ENCODE peak calls at places on chromosomes 7 and 10, in five cellular contexts. One of them, this sample, is unnamed. For H3K4me1, the result is how much of the 10 kb centered on the place peaks cover.

GRCh38 chr7:148044173-148044572 is 546.4 kb upstream of the C7orf33 start:
- DNase-seq in stomach: no peak
- DNase-seq in sigmoid colon: no peak
- DNase-seq in body of pancreas: peak
- DNase-seq in heart left ventricle: no peak
- DNase-seq in this sample: no peak

GRCh38 chr10:102628451-102628911 is 15.8 kb upstream of the TRIM8 start:
- DNase-seq in heart left ventricle: peak
- DNase-seq in body of pancreas: peak
- DNase-seq in stomach: no peak
- DNase-seq in sigmoid colon: peak
- DNase-seq in this sample: peak

GRCh38 chr7:134792968-134793367 is 13.5 kb downstream of the CALD1 start:
- DNase-seq in sigmoid colon: no peak
- DNase-seq in body of pancreas: peak
- DNase-seq in stomach: no peak
- DNase-seq in heart left ventricle: peak
- DNase-seq in this sample: no peak

GRCh38 chr7:127514499-127514898 is 70.9 kb downstream of the GCC1 start:
- DNase-seq in body of pancreas: no peak
- DNase-seq in sigmoid colon: no peak
- DNase-seq in heart left ventricle: no peak
- DNase-seq in stomach: no peak
- DNase-seq in this sample: no peak

GRCh38 chr7:118946283-118946682 is 721.8 kb downstream of the ANKRD7 start:
- DNase-seq in heart left ventricle: no peak
- DNase-seq in sigmoid colon: no peak
- DNase-seq in stomach: no peak
- DNase-seq in body of pancreas: no peak
- DNase-seq in this sample: no peak

GRCh38 chr7:134669845-134670373 is 23.3 kb downstream of the BPGM start:
- DNase-seq in heart left ventricle: peak
- DNase-seq in sigmoid colon: no peak
- DNase-seq in stomach: peak
- DNase-seq in body of pancreas: peak
- DNase-seq in this sample: peak

GRCh38 chr7:115707236-115707635 is 323.3 kb downstream of the TFEC start:
- DNase-seq in stomach: no peak
- DNase-seq in sigmoid colon: no peak
- DNase-seq in heart left ventricle: no peak
- DNase-seq in body of pancreas: peak
- DNase-seq in this sample: peak

GRCh38 chr7:12703881-12704280 is 16.4 kb downstream of the ARL4A start:
- DNase-seq in body of pancreas: no peak
- DNase-seq in sigmoid colon: no peak
- DNase-seq in heart left ventricle: no peak
- DNase-seq in stomach: no peak
- DNase-seq in this sample: no peak

GRCh38 chr7:154927624-154928125 is 75.2 kb downstream of the PAXIP1 start:
- DNase-seq in heart left ventricle: peak
- DNase-seq in stomach: peak
- DNase-seq in body of pancreas: peak
- DNase-seq in sigmoid colon: peak
- DNase-seq in this sample: peak

GRCh38 chr10:6054884-6055283 is 7.3 kb downstream of the IL2RA start:
- DNase-seq in sigmoid colon: peak
- DNase-seq in heart left ventricle: no peak
- DNase-seq in body of pancreas: no peak
- DNase-seq in stomach: peak
- DNase-seq in this sample: no peak
- H3K4me1 ChIP-seq in sigmoid colon: under half
- H3K4me1 ChIP-seq in heart left ventricle: half or more
- H3K4me1 ChIP-seq in body of pancreas: under half
- H3K4me1 ChIP-seq in stomach: under half
- H3K4me1 ChIP-seq in this sample: under half

GRCh38 chr10:72319416-72320254 is 35.1 kb downstream of the DNAJB12 start:
- DNase-seq in body of pancreas: peak
- DNase-seq in heart left ventricle: peak
- DNase-seq in sigmoid colon: peak
- DNase-seq in stomach: peak
- DNase-seq in this sample: peak
- TF ChIP-seq POLR2A in body of pancreas: peak
- TF ChIP-seq POLR2A in heart left ventricle: no peak
- TF ChIP-seq POLR2A in sigmoid colon: no peak
- TF ChIP-seq POLR2A in stomach: no peak
- TF ChIP-seq POLR2A in this sample: no peak

GRCh38 chr10:6055929-6056328 is 6.2 kb downstream of the IL2RA start:
- DNase-seq in heart left ventricle: no peak
- DNase-seq in body of pancreas: no peak
- DNase-seq in sigmoid colon: peak
- DNase-seq in stomach: no peak
- DNase-seq in this sample: no peak
- H3K4me3 ChIP-seq in heart left ventricle: no peak
- H3K4me3 ChIP-seq in body of pancreas: no peak
- H3K4me3 ChIP-seq in sigmoid colon: no peak
- H3K4me3 ChIP-seq in stomach: no peak
- H3K4me3 ChIP-seq in this sample: no peak

GRCh38 chr7:156430109-156430508 is 210.5 kb upstream of the RNF32 start:
- DNase-seq in heart left ventricle: no peak
- DNase-seq in sigmoid colon: no peak
- DNase-seq in stomach: no peak
- DNase-seq in body of pancreas: no peak
- DNase-seq in this sample: no peak

GRCh38 chr7:156423876-156424275 is 216.7 kb upstream of the RNF32 start:
- DNase-seq in heart left ventricle: no peak
- DNase-seq in body of pancreas: no peak
- DNase-seq in stomach: no peak
- DNase-seq in sigmoid colon: no peak
- DNase-seq in this sample: no peak

GRCh38 chr7:156432018-156432417 is 208.6 kb upstream of the RNF32 start:
- DNase-seq in heart left ventricle: no peak
- DNase-seq in body of pancreas: no peak
- DNase-seq in stomach: no peak
- DNase-seq in sigmoid colon: no peak
- DNase-seq in this sample: no peak

GRCh38 chr7:156434706-156435105 is 205.9 kb upstream of the RNF32 start:
- DNase-seq in body of pancreas: no peak
- DNase-seq in stomach: no peak
- DNase-seq in sigmoid colon: no peak
- DNase-seq in heart left ventricle: no peak
- DNase-seq in this sample: no peak

GRCh38 chr7:156429514-156429913 is 211.1 kb upstream of the RNF32 start:
- DNase-seq in heart left ventricle: no peak
- DNase-seq in body of pancreas: no peak
- DNase-seq in sigmoid colon: no peak
- DNase-seq in stomach: no peak
- DNase-seq in this sample: no peak
- H3K4me1 ChIP-seq in heart left ventricle: under half
- H3K4me1 ChIP-seq in body of pancreas: under half
- H3K4me1 ChIP-seq in sigmoid colon: under half
- H3K4me1 ChIP-seq in stomach: under half
- H3K4me1 ChIP-seq in this sample: under half

GRCh38 chr7:87345166-87345927 is at the start of gene CROT:
- DNase-seq in body of pancreas: peak
- DNase-seq in stomach: peak
- DNase-seq in sigmoid colon: peak
- DNase-seq in heart left ventricle: peak
- DNase-seq in this sample: peak
- TF ChIP-seq POLR2A in body of pancreas: peak
- TF ChIP-seq POLR2A in stomach: no peak
- TF ChIP-seq POLR2A in sigmoid colon: peak
- TF ChIP-seq POLR2A in heart left ventricle: no peak
- TF ChIP-seq POLR2A in this sample: peak

DNA sequence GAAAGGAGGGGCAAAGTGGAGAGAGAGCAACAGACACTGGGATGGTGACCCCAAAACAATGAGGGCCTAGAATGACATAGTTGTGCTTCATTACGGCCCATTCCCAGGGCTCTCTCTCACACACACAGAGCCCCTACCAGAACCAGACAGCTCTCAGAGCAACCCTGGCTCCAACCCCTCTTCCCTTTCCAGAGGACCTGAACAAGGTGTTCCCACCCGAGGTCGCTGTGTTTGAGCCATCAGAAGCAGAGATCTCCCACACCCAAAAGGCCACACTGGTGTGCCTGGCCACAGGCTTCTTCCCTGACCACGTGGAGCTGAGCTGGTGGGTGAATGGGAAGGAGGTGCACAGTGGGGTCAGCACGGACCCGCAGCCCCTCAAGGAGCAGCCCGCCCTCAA is 20.7 kb downstream of the PRSS2 start:
- DNase-seq in sigmoid colon: no peak
- DNase-seq in heart left ventricle: no peak
- DNase-seq in body of pancreas: no peak
- DNase-seq in stomach: no peak
- DNase-seq in this sample: no peak
- H3K4me3 ChIP-seq in sigmoid colon: no peak
- H3K4me3 ChIP-seq in heart left ventricle: no peak
- H3K4me3 ChIP-seq in body of pancreas: no peak
- H3K4me3 ChIP-seq in stomach: no peak
- H3K4me3 ChIP-seq in this sample: no peak

GRCh38 chr7:29394321-29394720 is 169.3 kb upstream of the PRR15 start:
- DNase-seq in sigmoid colon: no peak
- DNase-seq in body of pancreas: no peak
- DNase-seq in stomach: no peak
- DNase-seq in heart left ventricle: no peak
- DNase-seq in this sample: no peak

GRCh38 chr7:29400435-29400834 is 163.2 kb upstream of the PRR15 start:
- DNase-seq in heart left ventricle: no peak
- DNase-seq in stomach: no peak
- DNase-seq in body of pancreas: no peak
- DNase-seq in sigmoid colon: no peak
- DNase-seq in this sample: no peak

GRCh38 chr7:29397398-29397797 is 166.2 kb upstream of the PRR15 start:
- DNase-seq in sigmoid colon: no peak
- DNase-seq in heart left ventricle: no peak
- DNase-seq in stomach: no peak
- DNase-seq in body of pancreas: no peak
- DNase-seq in this sample: no peak

GRCh38 chr7:29396563-29396962 is 167.1 kb upstream of the PRR15 start:
- DNase-seq in heart left ventricle: no peak
- DNase-seq in body of pancreas: no peak
- DNase-seq in stomach: no peak
- DNase-seq in sigmoid colon: no peak
- DNase-seq in this sample: no peak

DNA sequence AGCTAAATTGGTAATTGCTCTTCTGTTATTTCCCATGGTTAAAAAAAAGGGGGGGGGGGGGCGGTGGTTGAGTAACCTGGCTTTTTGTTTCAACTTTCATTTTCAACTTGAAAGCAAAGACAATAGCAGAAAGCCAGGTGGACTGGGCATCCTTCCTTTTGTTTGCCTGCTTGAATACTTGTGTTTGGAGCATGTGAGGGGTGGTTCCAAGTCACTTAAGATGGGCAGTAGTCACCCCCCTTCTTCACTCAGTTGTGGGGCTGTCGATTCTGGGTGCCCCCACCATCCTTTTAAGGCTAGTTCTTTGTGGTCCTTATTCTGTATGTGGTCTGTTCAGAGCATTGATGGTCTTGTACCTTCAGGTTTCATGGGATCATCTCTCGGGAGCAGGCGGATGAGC is 165.6 kb upstream of the PRR15 start:
- DNase-seq in body of pancreas: no peak
- DNase-seq in stomach: no peak
- DNase-seq in heart left ventricle: no peak
- DNase-seq in sigmoid colon: no peak
- DNase-seq in this sample: no peak
- H3K4me1 ChIP-seq in body of pancreas: under half
- H3K4me1 ChIP-seq in stomach: under half
- H3K4me1 ChIP-seq in heart left ventricle: under half
- H3K4me1 ChIP-seq in sigmoid colon: under half
- H3K4me1 ChIP-seq in this sample: under half

DNA sequence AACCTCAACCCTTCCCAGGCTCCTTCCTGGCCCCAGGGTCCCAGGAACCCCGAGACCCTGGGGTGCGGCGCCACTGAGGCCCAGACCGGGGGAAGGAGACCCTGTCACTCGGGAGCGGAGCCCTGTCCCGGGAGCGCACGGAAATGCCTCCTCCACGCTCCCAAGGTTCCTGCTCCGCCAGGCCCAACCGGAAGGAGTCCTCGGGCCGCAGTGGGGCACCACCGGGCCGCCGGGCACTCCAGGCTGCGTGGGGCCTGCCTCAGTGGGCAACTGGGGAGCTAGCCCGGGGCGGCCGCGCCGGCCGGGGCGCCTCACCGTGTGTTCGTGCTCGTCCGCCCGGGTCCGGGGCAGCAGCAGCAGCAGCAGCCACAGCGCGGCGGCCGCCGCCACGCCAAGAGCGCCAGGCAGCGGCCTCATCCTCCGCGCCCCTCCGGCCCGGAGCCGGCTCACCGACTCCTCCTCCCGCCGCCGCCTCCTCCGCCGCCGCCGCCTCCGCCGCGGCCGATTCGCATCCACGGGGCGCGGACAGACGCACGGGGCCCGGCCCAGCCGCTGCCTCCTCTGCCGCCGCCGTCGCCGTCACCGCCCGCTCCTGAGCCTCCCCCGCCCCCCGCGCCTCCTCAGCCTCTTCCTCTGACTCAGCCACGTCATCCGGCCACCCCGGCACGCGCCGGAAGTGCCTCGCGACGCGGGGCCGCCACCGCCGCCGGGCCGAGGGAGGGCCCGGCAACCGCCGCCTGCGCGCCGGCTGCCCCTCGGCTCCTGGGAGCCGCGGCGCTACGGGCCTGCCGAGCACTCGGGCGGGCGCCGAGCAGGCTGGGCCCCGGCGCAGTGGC is at the start of gene TM9SF3:
- DNase-seq in sigmoid colon: peak
- DNase-seq in body of pancreas: peak
- DNase-seq in heart left ventricle: peak
- DNase-seq in stomach: peak
- DNase-seq in this sample: peak
- TF ChIP-seq POLR2A in sigmoid colon: no peak
- TF ChIP-seq POLR2A in body of pancreas: peak
- TF ChIP-seq POLR2A in heart left ventricle: no peak
- TF ChIP-seq POLR2A in stomach: no peak
- TF ChIP-seq POLR2A in this sample: peak

DNA sequence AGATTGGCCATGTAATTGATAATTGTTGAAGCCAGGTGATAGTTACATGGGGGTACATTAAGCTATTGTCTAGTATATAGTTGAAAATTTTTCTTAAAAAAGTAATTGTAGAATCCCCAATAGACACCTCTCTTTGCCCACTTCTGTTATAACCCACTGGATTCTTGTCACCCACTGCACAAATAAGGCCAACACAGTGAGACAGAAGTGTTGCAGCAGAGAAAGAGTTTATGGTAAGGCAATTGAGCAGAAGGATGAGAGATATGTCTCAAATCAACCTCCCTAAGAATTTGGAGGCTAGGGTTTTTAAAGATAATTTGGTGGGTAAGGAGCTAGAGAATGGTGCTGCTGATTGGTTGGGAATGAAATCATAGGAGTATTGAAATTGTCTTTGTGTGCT is 270.3 kb upstream of the TAC1 start:
- DNase-seq in stomach: no peak
- DNase-seq in sigmoid colon: no peak
- DNase-seq in heart left ventricle: no peak
- DNase-seq in body of pancreas: no peak
- DNase-seq in this sample: no peak
- H3K4me3 ChIP-seq in stomach: no peak
- H3K4me3 ChIP-seq in sigmoid colon: no peak
- H3K4me3 ChIP-seq in heart left ventricle: no peak
- H3K4me3 ChIP-seq in body of pancreas: no peak
- H3K4me3 ChIP-seq in this sample: no peak

GRCh38 chr10:11212285-11212684 is 194.6 kb downstream of the CELF2 start:
- DNase-seq in heart left ventricle: no peak
- DNase-seq in body of pancreas: no peak
- DNase-seq in stomach: no peak
- DNase-seq in sigmoid colon: no peak
- DNase-seq in this sample: no peak
- H3K4me1 ChIP-seq in heart left ventricle: half or more
- H3K4me1 ChIP-seq in body of pancreas: under half
- H3K4me1 ChIP-seq in stomach: under half
- H3K4me1 ChIP-seq in sigmoid colon: under half
- H3K4me1 ChIP-seq in this sample: under half